ENCODE peak calls at places on chromosomes 11 and 22, in four cellular contexts. M is islet precursor cell, N is endothelial cell, J is memory B cell. D is an unnamed sample.

GRCh38 chr11:69539416-69540117 is 58.1 kb downstream of the LINC01488 start:
- DNase-seq in M (peak; percentile 45), N (no peak), J (no peak), D (peak; percentile 75)

GRCh38 chr11:70942593-70942992 is 309.8 kb downstream of the SHANK2 start:
- DNase-seq in M (no peak), N (peak; percentile 33), J (no peak), D (no peak)

GRCh38 chr11:16081756-16082531 is 274.4 kb downstream of the SOX6 start:
- DNase-seq in M (no peak), N (no peak), J (no peak), D (no peak)

GRCh38 chr11:66882540-66882939 is 25.7 kb downstream of the LRFN4 start:
- DNase-seq in M (no peak), N (no peak), J (no peak), D (peak; percentile 80)

GRCh38 chr22:31630331-31631329 is 31.4 kb downstream of the PISD start:
- DNase-seq in M (peak; percentile 93), N (peak; percentile 82), J (peak; percentile 79), D (peak; percentile 89)

GRCh38 chr11:14784230-14784629 is 107.8 kb downstream of the CYP2R1 start:
- DNase-seq in M (no peak), N (no peak), J (no peak), D (no peak)

GRCh38 chr22:38799265-38800002 is 5.5 kb upstream of the DNAL4 start:
- DNase-seq in M (no peak), N (no peak), J (no peak), D (no peak)

GRCh38 chr11:39817248-39817647 is 1642.2 kb downstream of the LRRC4C start:
- DNase-seq in M (no peak), N (no peak), J (no peak), D (no peak)

GRCh38 chr11:64713781-64714363 is 9.1 kb downstream of the NRXN2 start:
- DNase-seq in M (peak; percentile 72), N (no peak), J (no peak), D (no peak)

GRCh38 chr22:47195676-47196492 is 433.4 kb downstream of the TBC1D22A start:
- DNase-seq in M (no peak), N (no peak), J (no peak), D (peak; percentile 60)

GRCh38 chr11:33665666-33666065 is 35.0 kb downstream of the C11orf91 start:
- DNase-seq in M (no peak), N (no peak), J (no peak), D (no peak)

GRCh38 chr11:66739983-66740382 is 11.0 kb upstream of the SPTBN2 start:
- DNase-seq in M (no peak), N (no peak), J (no peak), D (no peak)

GRCh38 chr22:35467788-35468187 is 67.8 kb downstream of the MCM5 start:
- DNase-seq in M (peak; percentile 81), N (peak; percentile 34), J (no peak), D (peak; percentile 57)

GRCh38 chr11:19326499-19326898 is 85.8 kb upstream of the E2F8 start:
- DNase-seq in M (no peak), N (no peak), J (no peak), D (no peak)

GRCh38 chr22:49149721-49150608 is 677.7 kb downstream of the BRD1 start:
- DNase-seq in M (peak; percentile 74), N (no peak), J (no peak), D (no peak)

GRCh38 chr22:30304495-30305244 is 15.4 kb upstream of the CASTOR1 start:
- DNase-seq in M (no peak), N (no peak), J (peak; percentile 39), D (peak; percentile 76)

GRCh38 chr22:26367402-26368245 is 61.4 kb upstream of the ASPHD2 start:
- DNase-seq in M (no peak), N (peak; percentile 59), J (peak; percentile 49), D (peak; percentile 42)

GRCh38 chr11:68168694-68169093 is 44.4 kb downstream of the KMT5B start:
- DNase-seq in M (no peak), N (no peak), J (no peak), D (no peak)

GRCh38 chr11:208177-208916 is 839 bp downstream of the RIC8A start:
- DNase-seq in M (peak; percentile 78), N (peak; percentile 77), J (peak; percentile 76), D (peak; percentile 86)

GRCh38 chr11:105968021-105968697 is 53.9 kb downstream of the MSANTD4 start:
- DNase-seq in M (no peak), N (no peak), J (no peak), D (no peak)

GRCh38 chr11:126702987-126703386 is 297.6 kb downstream of the KIRREL3 start:
- DNase-seq in M (peak; percentile 77), N (no peak), J (no peak), D (no peak)

GRCh38 chr22:39959640-39960447 is at the start of gene TMA7B:
- DNase-seq in M (peak; percentile 95), N (peak; percentile 42), J (no peak), D (no peak)

GRCh38 chr22:40213478-40213877 is 35.8 kb downstream of the TNRC6B start:
- DNase-seq in M (no peak), N (no peak), J (no peak), D (no peak)

GRCh38 chr11:60785806-60786361 is 751 bp downstream of the MS4A10 start:
- DNase-seq in M (no peak), N (no peak), J (no peak), D (no peak)